ENCODE peak calls at places on chromosomes 12 and 14, in four cellular contexts. E is omental fat pad, U is progenitor cell of endocrine pancreas, A is heart right ventricle. K is an unnamed sample.

GRCh38 chr12:78209851-78210493 is 379.3 kb downstream of the NAV3 start:
- DNase-seq in U (no peak), A (peak), E (no peak), K (no peak)

GRCh38 chr14:99004112-99004511 is 267.9 kb downstream of the BCL11B start:
- DNase-seq in U (no peak), E (no peak), A (no peak), K (no peak)

GRCh38 chr14:51692646-51693045 is 40.9 kb downstream of the FRMD6 start:
- DNase-seq in A (no peak), E (no peak), U (no peak), K (no peak)

GRCh38 chr14:90301580-90302181 is 30.1 kb downstream of the NRDE2 start:
- DNase-seq in E (no peak), U (no peak), A (no peak), K (no peak)

GRCh38 chr12:15701212-15701611 is 88.0 kb downstream of the EPS8 start:
- DNase-seq in U (no peak), A (no peak), E (no peak), K (no peak)

GRCh38 chr14:96564389-96564788 is 62.2 kb downstream of the PAPOLA start:
- DNase-seq in E (no peak), A (no peak), U (no peak), K (no peak)

GRCh38 chr12:108194585-108194984 is 65.5 kb downstream of the WSCD2 start:
- DNase-seq in E (no peak), A (no peak), U (no peak), K (no peak)

GRCh38 chr12:93109794-93110203 is 180.7 kb upstream of the EEA1 start:
- DNase-seq in E (no peak), A (no peak), U (no peak), K (no peak)

GRCh38 chr14:56724013-56724412 is 86.3 kb downstream of the OTX2 start:
- DNase-seq in A (no peak), U (no peak), E (no peak), K (no peak)

GRCh38 chr12:114547636-114548035 is 136.3 kb downstream of the TBX3 start:
- DNase-seq in U (no peak), E (no peak), A (no peak), K (no peak)

GRCh38 chr14:50092006-50092555 is 24.3 kb downstream of the VCPKMT start:
- DNase-seq in E (no peak), U (no peak), A (no peak), K (no peak)

GRCh38 chr12:98870521-98870920 is 225.4 kb downstream of the APAF1 start:
- DNase-seq in U (no peak), A (no peak), E (no peak), K (no peak)

GRCh38 chr12:65925626-65926025 is 101.3 kb downstream of the HMGA2 start:
- DNase-seq in E (no peak), A (no peak), U (no peak), K (no peak)

GRCh38 chr12:6295187-6295811 is 15.2 kb upstream of the PLEKHG6 start:
- DNase-seq in A (peak), U (no peak), E (no peak), K (no peak)

GRCh38 chr14:37417833-37418232 is 177.2 kb downstream of the FOXA1 start:
- DNase-seq in A (no peak), E (no peak), U (no peak), K (no peak)

GRCh38 chr14:69542311-69542710 is 32.4 kb downstream of the CCDC177 start:
- DNase-seq in A (no peak), U (no peak), E (no peak), K (no peak)

DNA sequence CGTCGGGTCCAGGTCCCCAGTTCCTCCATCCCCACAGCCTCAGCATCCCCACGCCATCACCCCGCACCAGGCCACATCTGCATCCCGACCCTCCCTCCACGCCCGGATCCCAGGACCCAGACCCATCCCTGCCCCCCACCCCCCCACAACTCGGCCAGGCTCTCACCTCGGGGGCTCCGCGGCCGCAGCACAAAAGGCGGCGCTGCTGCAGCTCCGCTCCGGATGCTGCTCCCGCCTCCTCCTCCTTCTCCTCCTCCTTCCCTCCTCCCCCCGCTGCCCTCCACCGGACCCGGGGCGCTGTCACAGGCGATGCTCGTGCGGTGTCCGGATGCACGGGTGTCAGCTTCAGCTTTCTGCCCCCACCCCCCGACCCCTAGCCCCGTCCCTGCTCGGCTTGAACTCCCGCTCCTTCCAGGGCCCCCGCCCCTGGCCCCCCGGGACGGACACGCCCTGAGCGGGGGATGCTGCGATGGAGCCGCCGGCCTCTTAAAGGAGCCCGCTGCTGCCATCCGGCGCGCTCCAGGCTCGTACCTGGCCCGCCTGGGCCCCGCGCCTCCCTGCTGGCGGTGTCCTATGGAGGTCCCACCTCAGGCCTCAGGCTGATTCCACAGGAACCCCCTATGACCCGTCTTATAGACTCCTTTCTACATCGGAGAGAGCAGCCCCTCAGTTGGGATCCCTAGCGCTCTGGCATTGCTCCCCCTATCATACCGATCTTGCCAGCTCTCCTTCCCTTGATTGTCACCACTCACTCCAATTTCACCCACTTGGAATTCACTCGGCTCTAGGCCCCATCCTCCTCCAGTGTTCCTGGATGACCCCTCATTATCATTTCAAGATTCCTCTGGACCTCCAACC is at the start of gene MAP3K12:
- DNase-seq in U (no peak), E (no peak), A (peak), K (peak)
- TF ChIP-seq CTCF in U (no peak), E (no peak), A (no peak), K (no peak)

DNA sequence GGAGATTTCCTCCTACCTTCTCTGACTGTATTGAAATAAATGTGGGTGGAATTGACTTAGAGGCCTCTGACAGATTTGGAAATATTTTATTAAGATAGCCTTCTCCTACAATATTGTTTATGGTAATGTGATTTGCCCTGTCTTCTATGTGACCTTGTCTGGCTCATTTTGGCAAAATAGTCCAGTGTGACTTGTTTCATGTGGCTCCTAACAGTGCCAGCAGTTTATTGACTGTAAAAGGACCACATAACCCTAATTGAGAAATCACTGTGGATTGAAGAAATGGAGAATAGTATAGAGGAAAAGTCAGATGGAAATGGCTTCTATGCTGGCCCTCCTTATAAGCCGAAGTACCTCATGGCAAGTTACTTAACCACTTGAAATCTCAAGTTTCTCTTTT is 170.9 kb upstream of the PTPRQ start:
- DNase-seq in E (no peak), A (no peak), U (no peak), K (no peak)
- TF ChIP-seq CTCF in E (no peak), A (no peak), U (no peak), K (no peak)

DNA sequence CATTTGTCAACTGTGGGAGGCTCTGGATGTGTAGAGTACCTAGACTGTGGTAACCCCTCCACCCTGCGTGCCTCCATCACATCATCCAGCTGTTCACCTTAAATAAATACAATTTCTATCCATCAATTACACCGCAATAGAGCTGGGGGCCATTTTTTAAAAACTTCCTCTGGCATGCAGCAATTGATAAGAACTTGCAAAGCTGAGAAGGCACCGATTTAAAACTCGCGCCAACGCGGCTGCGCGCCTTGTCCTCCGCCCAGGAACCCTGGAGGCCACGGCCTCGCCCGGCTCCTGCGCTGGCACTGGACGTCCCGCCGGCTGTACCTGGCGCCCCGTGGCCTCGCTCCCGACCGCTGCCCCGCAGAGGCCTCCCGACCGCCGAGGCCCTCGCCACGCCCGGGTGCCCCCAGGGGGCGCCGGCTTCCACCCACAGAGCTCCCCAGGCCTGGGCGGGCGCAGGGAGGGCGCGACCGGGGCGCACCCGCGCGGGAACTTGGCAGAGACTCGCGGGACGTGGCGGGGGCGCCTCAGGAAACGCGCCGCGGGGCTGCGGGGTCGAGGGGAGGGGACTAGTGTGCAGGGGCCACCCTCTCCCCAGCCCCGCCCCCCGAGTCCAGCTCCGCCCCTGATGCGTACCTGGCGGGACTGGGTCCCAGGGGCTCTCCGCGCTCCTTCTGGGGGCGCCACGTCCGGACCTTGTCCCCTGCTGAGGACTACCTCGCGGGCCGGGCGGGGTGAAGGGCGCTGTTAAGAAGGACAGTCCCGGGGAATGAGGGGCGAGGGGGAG is 65.6 kb downstream of the TNFAIP2 start:
- DNase-seq in A (peak), U (peak), E (no peak), K (peak)
- TF ChIP-seq CTCF in A (peak), U (peak), E (no peak), K (no peak)

DNA sequence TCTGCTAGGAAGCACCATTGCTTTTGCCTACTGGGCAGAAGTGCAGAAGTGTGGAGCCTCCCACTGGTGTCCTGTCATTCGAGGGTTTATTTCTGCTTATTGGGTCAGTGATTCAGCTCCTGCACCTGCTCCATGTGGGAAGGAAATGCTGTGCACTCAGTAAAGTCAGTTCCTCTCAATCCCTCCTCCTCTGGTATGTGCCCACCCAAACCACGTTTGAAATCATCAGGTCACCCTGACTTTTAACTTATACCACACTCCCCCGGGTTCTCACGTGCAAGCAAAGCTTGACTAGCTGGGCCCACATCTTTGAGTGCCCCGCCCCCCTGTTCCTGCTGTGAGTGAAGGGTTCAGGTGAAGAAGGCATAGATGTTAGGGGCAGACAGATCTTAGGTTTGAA is 223.8 kb downstream of the CHST11 start:
- DNase-seq in U (no peak), A (no peak), E (no peak), K (no peak)
- TF ChIP-seq CTCF in U (no peak), A (no peak), E (no peak), K (no peak)

GRCh38 chr12:119705182-119705581 is 37.2 kb downstream of the PRKAB1 start:
- DNase-seq in E (no peak), U (no peak), A (no peak), K (no peak)
- TF ChIP-seq CTCF in E (no peak), U (no peak), A (no peak), K (no peak)

DNA sequence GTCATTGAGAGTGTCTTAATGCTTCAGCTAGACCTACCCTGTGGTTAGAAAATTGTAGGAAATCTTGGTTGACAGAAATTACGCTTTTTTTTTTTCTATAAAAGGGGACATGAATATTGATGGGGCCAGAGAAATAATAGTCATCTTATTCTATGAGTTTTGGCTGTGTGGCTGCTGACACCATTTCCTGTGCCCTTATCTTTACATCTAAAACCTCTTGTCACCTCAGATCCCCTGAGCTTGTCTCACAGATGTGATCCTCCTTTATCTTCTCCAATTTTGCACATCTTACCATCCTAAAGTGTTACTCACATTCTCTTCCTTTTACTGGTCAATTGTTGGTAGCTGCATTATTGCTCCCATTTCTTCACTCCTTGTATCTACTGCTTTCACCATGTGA is 36.1 kb downstream of the ASCL1 start:
- DNase-seq in U (no peak), A (no peak), E (no peak), K (no peak)
- TF ChIP-seq CTCF in U (no peak), A (no peak), E (no peak), K (no peak)

DNA sequence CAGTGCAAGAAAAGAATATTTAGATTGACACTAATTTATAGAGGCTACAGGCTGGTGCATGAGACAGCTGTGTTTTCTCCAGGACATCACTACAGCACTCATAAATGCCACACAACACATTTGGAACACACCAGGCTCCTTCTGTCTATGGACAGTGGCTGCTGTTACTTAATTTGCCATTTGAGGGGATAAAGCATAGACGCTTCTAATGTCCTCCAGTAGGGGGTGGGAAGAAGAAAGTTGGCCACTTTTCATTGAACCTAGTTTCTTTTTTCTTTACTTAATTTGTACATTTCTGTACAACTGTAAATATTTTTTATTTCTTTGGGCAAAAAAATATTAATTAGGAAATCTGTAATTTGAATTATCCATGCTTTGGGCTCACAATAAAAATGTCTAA is 12.4 kb upstream of the RTN1 start:
- DNase-seq in E (no peak), A (no peak), U (no peak), K (no peak)
- TF ChIP-seq CTCF in E (no peak), A (no peak), U (peak), K (no peak)

DNA sequence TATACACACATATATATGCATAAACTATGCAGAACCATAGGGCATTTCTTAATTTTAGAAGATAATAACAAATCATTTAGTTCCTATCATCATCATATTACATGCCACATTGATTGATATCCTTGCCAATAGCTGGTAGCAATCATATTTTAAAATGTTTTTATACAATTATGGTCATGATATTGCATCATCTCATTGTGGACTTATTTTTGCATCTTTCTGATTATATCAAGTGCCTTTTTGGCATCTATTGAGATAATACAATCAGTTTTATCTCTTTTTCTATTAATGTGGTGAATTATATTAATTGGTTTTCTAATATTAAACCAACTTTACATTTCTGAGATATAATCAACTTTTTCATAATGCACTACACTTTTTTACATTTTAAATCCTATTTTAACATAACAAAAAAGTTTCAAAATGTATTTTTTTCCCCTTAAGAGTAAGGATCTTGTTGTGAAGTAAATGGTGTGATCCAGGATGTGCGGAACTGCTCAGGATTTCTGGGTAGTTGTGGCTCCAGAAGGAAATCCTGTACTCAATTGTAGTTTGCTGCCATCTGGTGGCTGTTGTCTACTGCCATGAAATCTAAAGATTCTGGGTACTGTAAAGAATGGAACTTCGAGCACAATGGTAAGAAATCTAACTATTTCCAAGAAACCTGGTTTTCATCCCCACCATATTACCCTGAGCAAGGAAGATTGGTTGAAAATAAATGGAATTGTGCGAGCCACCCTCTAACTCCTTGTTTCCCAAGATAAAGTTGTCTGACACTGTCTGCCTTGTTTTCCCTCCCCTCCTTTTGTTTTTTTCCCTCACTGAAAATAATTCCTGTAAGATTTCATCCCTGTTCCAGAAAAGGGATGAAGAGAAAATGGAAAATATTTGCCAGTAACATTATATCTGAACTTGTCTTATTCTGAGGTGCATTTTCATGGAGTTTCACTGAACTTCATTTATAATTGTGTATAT is 17.0 kb downstream of the OR9K2 start:
- DNase-seq in U (peak), A (peak), E (no peak), K (no peak)
- TF ChIP-seq CTCF in U (peak), A (peak), E (no peak), K (no peak)

K was measured in activated B cell treated with CpG ODN at 0.5 μM for 24 hours.